ENCODE peak calls at places on chromosomes 1 and 21, in seven cellular contexts. V is skeletal muscle cell, U is fibroblast of pulmonary artery, C is spleen, X is body of pancreas, H is cardiac fibroblast, J is adrenal gland. Y is an unnamed sample.

GRCh38 chr1:93567255-93567918 is 114.2 kb downstream of the BCAR3 start:
- DNase-seq in V (peak; percentile 69), U (peak; percentile 99), C (no peak), X (no peak), H (peak; percentile 95), J (peak; percentile 91), Y (peak; percentile 82)

GRCh38 chr1:220046052-220046930 is at the start of gene EPRS1:
- DNase-seq in V (peak; percentile 96), U (peak; percentile 99), C (peak; percentile 99), X (peak; percentile 97), H (peak; percentile 99), J (peak; percentile 94), Y (peak; percentile 95)

GRCh38 chr1:54569339-54569738 is 21.3 kb downstream of the ACOT11 start:
- DNase-seq in V (peak; percentile 14), U (peak; percentile 14), C (peak; percentile 39), X (no peak), H (peak; percentile 30), J (peak; percentile 54), Y (no peak)

GRCh38 chr21:32749662-32750061 is 21.8 kb upstream of the SYNJ1 start:
- DNase-seq in V (no peak), U (no peak), C (no peak), X (no peak), H (no peak), J (no peak), Y (no peak)

GRCh38 chr1:11499825-11500331 is 20.9 kb downstream of the DISP3 start:
- DNase-seq in V (no peak), U (no peak), C (peak; percentile 54), X (peak; percentile 17), H (no peak), J (no peak), Y (no peak)

GRCh38 chr1:162696286-162696862 is 64.1 kb downstream of the DDR2 start:
- DNase-seq in V (peak; percentile 91), U (peak; percentile 95), C (no peak), X (peak; percentile 67), H (peak; percentile 84), J (peak; percentile 78), Y (peak; percentile 65)

GRCh38 chr1:53330819-53331218 is 2.9 kb upstream of the LRP8 start:
- DNase-seq in V (no peak), U (no peak), C (peak; percentile 76), X (peak; percentile 18), H (no peak), J (peak; percentile 4), Y (no peak)

GRCh38 chr1:55816456-55816794 is 601.3 kb upstream of the USP24 start:
- DNase-seq in V (peak; percentile 8), U (peak; percentile 46), C (no peak), X (no peak), H (no peak), J (no peak), Y (no peak)

GRCh38 chr1:158932171-158932570 is 819 bp downstream of the PYHIN1 start:
- DNase-seq in V (no peak), U (no peak), C (no peak), X (no peak), H (no peak), J (no peak), Y (no peak)

GRCh38 chr1:12502300-12503109 is 115.5 kb downstream of the DHRS3 start:
- DNase-seq in V (no peak), U (no peak), C (no peak), X (no peak), H (no peak), J (no peak), Y (no peak)

GRCh38 chr1:206851611-206852010 is 13.8 kb upstream of the IL20 start:
- DNase-seq in V (peak; percentile 68), U (peak; percentile 86), C (no peak), X (no peak), H (peak; percentile 83), J (no peak), Y (no peak)

GRCh38 chr1:109782514-109782913 is 18.8 kb upstream of the EPS8L3 start:
- DNase-seq in V (no peak), U (no peak), C (peak; percentile 35), X (no peak), H (no peak), J (no peak), Y (no peak)

GRCh38 chr1:192158181-192158580 is at the start of gene RGS18:
- DNase-seq in V (peak; percentile 16), U (peak; percentile 66), C (no peak), X (peak; percentile 52), H (peak; percentile 26), J (no peak), Y (no peak)
- H3K4me3 ChIP-seq in V (no peak within 1 kb of the TSS), U (no peak within 1 kb of the TSS), C (no peak within 1 kb of the TSS), X (no peak within 1 kb of the TSS), H (no peak within 1 kb of the TSS), J (no peak within 1 kb of the TSS), Y (peak within 1 kb of the TSS; percentile 9)

DNA sequence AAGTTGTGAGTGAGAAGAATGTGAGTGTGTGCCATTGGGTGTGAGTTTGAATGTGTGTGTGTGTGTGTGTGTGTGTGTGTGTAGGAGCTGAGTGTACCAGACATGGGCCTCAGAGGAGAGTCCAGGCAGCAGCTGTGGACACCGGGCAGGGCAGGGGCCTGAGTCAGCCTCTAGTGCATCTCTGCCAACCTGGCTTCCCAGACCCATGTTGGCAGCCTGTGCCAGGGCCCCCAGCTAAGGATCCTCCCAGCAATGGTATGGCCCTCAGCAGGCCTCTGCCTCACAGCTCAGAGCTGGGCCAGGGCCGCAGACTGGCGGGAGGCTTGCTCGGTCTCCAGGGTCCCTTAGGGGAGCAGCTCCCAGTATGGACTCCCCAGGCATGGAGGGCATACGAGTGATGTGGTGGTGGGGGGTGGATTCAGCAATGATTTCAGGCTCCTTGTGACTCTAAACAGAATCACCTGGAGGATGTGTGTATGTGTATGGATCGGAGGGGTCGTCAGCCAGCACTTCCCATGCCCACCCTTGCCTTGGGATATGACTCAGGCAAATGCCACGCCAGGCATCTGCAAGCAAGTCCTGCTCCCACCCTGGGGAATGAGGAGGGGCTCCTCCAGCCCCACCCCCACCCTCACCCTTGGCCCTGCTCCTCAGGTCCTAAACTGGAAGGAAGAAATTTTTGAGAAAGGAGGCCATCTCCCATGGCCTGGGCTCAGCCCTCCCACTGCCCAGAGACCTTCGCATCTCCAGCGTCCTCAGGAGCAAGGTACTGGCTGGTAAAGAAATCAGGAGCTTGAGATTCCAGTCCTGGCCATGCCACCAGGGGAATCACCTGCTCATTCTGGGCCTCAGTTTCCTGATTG is 1.8 kb upstream of the FOXO6 start:
- DNase-seq in V (peak; percentile 13), U (peak; percentile 35), C (peak; percentile 67), X (no peak), H (peak; percentile 29), J (peak; percentile 70), Y (peak; percentile 80)
- H3K4me3 ChIP-seq in V (no peak overlapping the region), U (no peak overlapping the region), C (no peak overlapping the region), X (no peak overlapping the region), H (no peak overlapping the region), J (no peak overlapping the region), Y (no peak overlapping the region)

GRCh38 chr1:200040516-200041138 is 13.1 kb downstream of the NR5A2 start:
- DNase-seq in V (no peak), U (peak; percentile 57), C (no peak), X (peak; percentile 60), H (no peak), J (no peak), Y (no peak)
- H3K4me3 ChIP-seq in V (no peak overlapping the region), U (peak overlapping the region; percentile 67), C (no peak overlapping the region), X (peak overlapping the region; percentile 84), H (peak overlapping the region; percentile 33), J (no peak overlapping the region), Y (peak overlapping the region; percentile 55)

GRCh38 chr1:168121314-168122029 is 15.3 kb downstream of the GPR161 start:
- DNase-seq in V (peak; percentile 93), U (peak; percentile 97), C (no peak), X (peak; percentile 74), H (peak; percentile 84), J (peak; percentile 34), Y (no peak)
- H3K4me3 ChIP-seq in V (no peak overlapping the region), U (no peak overlapping the region), C (no peak overlapping the region), X (no peak overlapping the region), H (no peak overlapping the region), J (no peak overlapping the region), Y (no peak overlapping the region)

GRCh38 chr1:36663772-36664430 is 181.2 kb upstream of the CSF3R start:
- DNase-seq in V (no peak), U (no peak), C (no peak), X (no peak), H (no peak), J (no peak), Y (no peak)

GRCh38 chr1:36665478-36666080 is 182.9 kb upstream of the CSF3R start:
- DNase-seq in V (no peak), U (no peak), C (no peak), X (no peak), H (no peak), J (no peak), Y (no peak)

GRCh38 chr1:36667836-36668235 is 185.1 kb upstream of the CSF3R start:
- DNase-seq in V (no peak), U (no peak), C (no peak), X (no peak), H (no peak), J (no peak), Y (no peak)

GRCh38 chr1:36669297-36669696 is 186.6 kb upstream of the CSF3R start:
- DNase-seq in V (no peak), U (no peak), C (no peak), X (no peak), H (no peak), J (no peak), Y (no peak)

GRCh38 chr1:36664564-36665287 is 182.0 kb upstream of the CSF3R start:
- DNase-seq in V (no peak), U (no peak), C (no peak), X (peak; percentile 10), H (no peak), J (no peak), Y (no peak)
- H3K4me3 ChIP-seq in V (no peak overlapping the region), U (no peak overlapping the region), C (no peak overlapping the region), X (no peak overlapping the region), H (no peak overlapping the region), J (no peak overlapping the region), Y (no peak overlapping the region)

DNA sequence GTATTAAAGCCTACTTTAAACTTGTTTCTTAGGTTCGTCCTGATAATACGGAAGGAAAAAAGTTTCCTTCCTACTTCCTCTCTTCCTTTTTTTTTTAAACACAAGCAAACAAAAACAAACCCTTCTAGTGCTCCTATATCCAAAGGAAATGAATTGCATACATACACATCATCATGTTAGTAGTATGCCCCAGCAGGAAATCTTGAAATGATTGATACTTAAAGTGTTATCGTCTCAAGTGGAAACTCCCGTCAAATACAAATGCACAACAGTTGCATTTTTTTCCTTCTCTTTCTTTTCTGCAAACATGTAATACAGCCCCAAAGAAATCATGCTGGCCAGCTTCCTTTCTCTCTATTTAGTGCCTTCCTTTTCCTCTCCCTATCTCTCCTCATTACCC is 336.8 kb upstream of the ADGRL2 start:
- DNase-seq in V (no peak), U (no peak), C (no peak), X (no peak), H (no peak), J (no peak), Y (no peak)
- H3K4me3 ChIP-seq in V (no peak overlapping the region), U (no peak overlapping the region), C (no peak overlapping the region), X (no peak overlapping the region), H (no peak overlapping the region), J (no peak overlapping the region), Y (no peak overlapping the region)

DNA sequence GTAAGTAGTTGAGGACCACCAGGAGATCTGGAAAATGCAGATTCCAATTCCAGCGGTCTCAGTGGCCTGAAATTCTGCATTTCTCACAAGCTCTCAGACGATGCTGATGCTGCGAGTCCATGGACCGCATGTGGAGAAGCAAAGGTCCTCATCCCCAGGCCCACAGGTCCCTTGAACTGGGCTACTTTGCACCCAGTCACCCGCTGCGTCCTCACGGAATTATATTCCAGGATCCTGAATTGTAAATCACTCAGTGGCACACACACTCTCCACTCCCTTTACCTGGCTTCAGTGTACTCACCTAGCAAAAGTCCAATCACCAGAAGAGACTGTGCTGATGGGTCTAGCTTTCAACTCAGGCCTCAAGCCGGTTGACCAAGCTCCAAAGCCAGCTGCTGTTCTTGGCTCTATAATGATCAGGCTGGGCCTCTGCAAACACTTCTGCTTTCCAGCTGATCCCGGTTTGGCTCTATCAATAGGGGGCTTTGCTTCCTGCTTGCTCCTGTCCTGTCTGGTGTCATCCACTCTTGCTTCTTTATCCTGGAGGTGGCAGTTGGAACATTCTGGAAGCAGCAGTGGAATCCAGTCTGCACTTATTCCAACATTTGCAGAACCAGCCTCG is 904 bp upstream of the RPL22 start:
- DNase-seq in V (no peak), U (no peak), C (no peak), X (no peak), H (no peak), J (no peak), Y (no peak)
- H3K4me3 ChIP-seq in V (peak overlapping the region; percentile 99), U (peak overlapping the region; percentile 99), C (peak overlapping the region; percentile 99), X (no peak overlapping the region), H (peak overlapping the region; percentile 38), J (no peak overlapping the region), Y (peak overlapping the region; percentile 92)